ENCODE peak calls at places on chromosomes 12 and 14, in four cellular contexts. U is LHCN-M2; E is stimulated activated CD4-positive, alpha-beta T cell treated with anti-CD3 and anti-CD28 coated beads, TNF-alpha, amount 100 ng/mL, for 48 hours; A is CD8-positive, alpha-beta T cell. Z is an unnamed sample.

GRCh38 chr12:51821423-51822260 is 26.9 kb downstream of the FIGNL2 start:
- DNase-seq in U (no peak), E (no peak), A (peak), Z (no peak)

GRCh38 chr12:61291647-61292046 is 968.6 kb upstream of the USP15 start:
- DNase-seq in U (peak), E (no peak), A (no peak), Z (peak)

GRCh38 chr14:69850086-69850735 is 29.0 kb upstream of the SMOC1 start:
- DNase-seq in U (no peak), E (no peak), A (no peak), Z (peak)

GRCh38 chr14:104657563-104658324 is 31.7 kb upstream of the INF2 start:
- DNase-seq in U (no peak), E (no peak), A (no peak), Z (no peak)

GRCh38 chr14:57512221-57512620 is 18.6 kb upstream of the CCDC198 start:
- DNase-seq in U (no peak), E (no peak), A (no peak), Z (no peak)

GRCh38 chr12:51589060-51589459 is 2.0 kb upstream of the SCN8A start:
- DNase-seq in U (no peak), E (no peak), A (no peak), Z (no peak)

GRCh38 chr12:95218164-95218851 is 701 bp downstream of the VEZT start:
- DNase-seq in U (peak), E (no peak), A (no peak), Z (peak)

GRCh38 chr12:56261503-56262230 is 3.5 kb upstream of the ANKRD52 start:
- DNase-seq in U (peak), E (no peak), A (no peak), Z (peak)

GRCh38 chr14:92460541-92460915 is 53.1 kb upstream of the RIN3 start:
- DNase-seq in U (no peak), E (no peak), A (no peak), Z (no peak)

GRCh38 chr12:6540181-6540877 is 6.0 kb downstream of the GAPDH start:
- DNase-seq in U (peak), E (no peak), A (peak), Z (peak)

GRCh38 chr14:73460691-73461127 is 2.4 kb upstream of the NUMB start:
- DNase-seq in U (peak), E (no peak), A (no peak), Z (peak)

Z was measured in myocyte.